ENCODE peak calls at places on chromosomes 13 and 19, in six cellular contexts. Q is H1, D is tibial artery, K is GM12864, S is breast epithelium, J is fibroblast of mammary gland. X is an unnamed sample.

GRCh38 chr19:41753159-41753558 is 2.2 kb upstream of the CEACAM6 start:
- DNase-seq in Q (peak), D (no peak), K (no peak), S (peak), J (peak), X (no peak)

GRCh38 chr19:14843169-14843568 is 5.6 kb downstream of the OR7A10 start:
- DNase-seq in Q (no peak), D (no peak), K (no peak), S (no peak), J (no peak), X (no peak)

GRCh38 chr13:43229506-43229905 is 206.1 kb downstream of the DNAJC15 start:
- DNase-seq in Q (no peak), D (no peak), K (no peak), S (no peak), J (peak), X (no peak)

GRCh38 chr19:22893855-22894270 is 61.8 kb downstream of the ZNF723 start:
- DNase-seq in Q (no peak), D (no peak), K (no peak), S (no peak), J (no peak), X (no peak)

GRCh38 chr19:14181906-14182305 is 24.1 kb downstream of the ADGRL1 start:
- DNase-seq in Q (no peak), D (no peak), K (no peak), S (no peak), J (no peak), X (no peak)

GRCh38 chr19:3645726-3646125 is 19.1 kb upstream of the CACTIN start:
- DNase-seq in Q (no peak), D (no peak), K (no peak), S (no peak), J (no peak), X (no peak)

GRCh38 chr19:21691656-21692055 is 75.7 kb downstream of the ZNF100 start:
- DNase-seq in Q (no peak), D (no peak), K (no peak), S (no peak), J (no peak), X (no peak)

GRCh38 chr13:20779405-20779804 is 5.6 kb upstream of the EEF1AKMT1 start:
- DNase-seq in Q (no peak), D (no peak), K (no peak), S (no peak), J (no peak), X (no peak)

GRCh38 chr19:47111081-47111589 is 2.4 kb downstream of the ZC3H4 start:
- DNase-seq in Q (no peak), D (no peak), K (no peak), S (no peak), J (no peak), X (no peak)

GRCh38 chr13:109146912-109147624 is 517.7 kb downstream of the MYO16 start:
- DNase-seq in Q (no peak), D (no peak), K (no peak), S (no peak), J (peak), X (no peak)

GRCh38 chr19:16124953-16125352 is 13.3 kb downstream of the RAB8A start:
- DNase-seq in Q (no peak), D (no peak), K (no peak), S (no peak), J (no peak), X (no peak)

GRCh38 chr19:19460761-19461265 is 54.5 kb downstream of the TSSK6 start:
- DNase-seq in Q (no peak), D (peak), K (no peak), S (no peak), J (peak), X (no peak)

GRCh38 chr13:29749401-29750177 is 100.8 kb downstream of the UBL3 start:
- DNase-seq in Q (no peak), D (no peak), K (no peak), S (no peak), J (peak), X (no peak)

GRCh38 chr19:33186431-33186830 is 7.7 kb upstream of the LRP3 start:
- DNase-seq in Q (no peak), D (peak), K (no peak), S (no peak), J (no peak), X (no peak)

GRCh38 chr13:109789262-109789661 is 2.9 kb upstream of the IRS2 start:
- DNase-seq in Q (no peak), D (no peak), K (no peak), S (no peak), J (no peak), X (no peak)

GRCh38 chr19:14494910-14495677 is 833 bp downstream of the GIPC1 start:
- DNase-seq in Q (no peak), D (no peak), K (no peak), S (no peak), J (no peak), X (no peak)

GRCh38 chr19:1147934-1148549 is 26.0 kb downstream of the SBNO2 start:
- DNase-seq in Q (no peak), D (no peak), K (no peak), S (no peak), J (no peak), X (no peak)

GRCh38 chr19:50490991-50491472 is 14.4 kb upstream of the GARIN5A start:
- DNase-seq in Q (no peak), D (no peak), K (no peak), S (no peak), J (no peak), X (no peak)

GRCh38 chr13:25478186-25478585 is 106.4 kb downstream of the ATP8A2 start:
- DNase-seq in Q (no peak), D (no peak), K (no peak), S (no peak), J (no peak), X (no peak)

GRCh38 chr13:33945477-33945876 is 127.5 kb downstream of the RFC3 start:
- DNase-seq in Q (no peak), D (no peak), K (no peak), S (no peak), J (no peak), X (no peak)

GRCh38 chr13:49256841-49257240 is 9.1 kb downstream of the CDADC1 start:
- DNase-seq in Q (no peak), D (no peak), K (no peak), S (no peak), J (peak), X (no peak)

GRCh38 chr13:30133976-30134375 is 173.4 kb downstream of the KATNAL1 start:
- DNase-seq in Q (no peak), D (no peak), K (no peak), S (no peak), J (no peak), X (no peak)

GRCh38 chr19:39996218-39996810 is 546 bp upstream of the ZNF546 start:
- DNase-seq in Q (no peak), D (no peak), K (peak), S (no peak), J (peak), X (no peak)

GRCh38 chr13:44232729-44233128 is 140.9 kb upstream of the SERP2 start:
- DNase-seq in Q (no peak), D (no peak), K (no peak), S (no peak), J (no peak), X (no peak)

GRCh38 chr13:96033220-96034015 is 19.8 kb downstream of the UGGT2 start:
- DNase-seq in Q (no peak), D (no peak), K (no peak), S (no peak), J (no peak), X (no peak)

GRCh38 chr13:110057052-110057451 is 249.9 kb downstream of the COL4A1 start:
- DNase-seq in Q (no peak), D (peak), K (no peak), S (no peak), J (no peak), X (no peak)

GRCh38 chr19:28019371-28019770 is 1193.6 kb downstream of the UQCRFS1 start:
- DNase-seq in Q (no peak), D (no peak), K (no peak), S (no peak), J (no peak), X (no peak)

GRCh38 chr19:16180611-16181010 is 4.6 kb upstream of the FAM32A start:
- DNase-seq in Q (no peak), D (no peak), K (no peak), S (no peak), J (peak), X (no peak)

GRCh38 chr13:53201454-53202225 is 173.0 kb downstream of the OLFM4 start:
- DNase-seq in Q (peak), D (no peak), K (no peak), S (no peak), J (no peak), X (peak)

GRCh38 chr13:53204598-53204997 is 176.0 kb downstream of the OLFM4 start:
- DNase-seq in Q (no peak), D (no peak), K (no peak), S (no peak), J (no peak), X (no peak)

GRCh38 chr13:53200498-53201453 is 172.2 kb downstream of the OLFM4 start:
- DNase-seq in Q (peak), D (no peak), K (no peak), S (peak), J (peak), X (peak)

DNA sequence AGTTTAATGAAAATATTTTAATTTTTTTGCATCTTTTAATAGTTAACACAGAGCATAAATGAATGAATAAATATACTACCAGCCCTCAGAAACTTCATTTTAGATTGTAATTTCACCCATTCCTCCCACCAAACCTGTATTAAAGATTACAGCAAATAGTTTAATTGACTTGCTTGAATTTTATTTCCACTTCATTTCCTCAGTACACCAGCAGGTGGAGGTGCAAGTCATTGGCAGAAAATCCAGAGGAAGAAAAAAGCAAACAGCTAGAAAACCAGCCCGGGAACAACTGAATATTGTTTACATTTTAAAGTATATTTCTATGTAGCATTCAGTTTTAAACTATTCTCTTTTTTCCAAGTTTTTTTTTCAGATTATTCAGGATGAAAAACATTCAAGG is 177.8 kb downstream of the OLFM4 start:
- DNase-seq in Q (no peak), D (no peak), K (no peak), S (no peak), J (peak), X (no peak)
- TF ChIP-seq CTCF in Q (no peak), D (no peak), K (peak), S (no peak), J (peak), X (peak)

DNA sequence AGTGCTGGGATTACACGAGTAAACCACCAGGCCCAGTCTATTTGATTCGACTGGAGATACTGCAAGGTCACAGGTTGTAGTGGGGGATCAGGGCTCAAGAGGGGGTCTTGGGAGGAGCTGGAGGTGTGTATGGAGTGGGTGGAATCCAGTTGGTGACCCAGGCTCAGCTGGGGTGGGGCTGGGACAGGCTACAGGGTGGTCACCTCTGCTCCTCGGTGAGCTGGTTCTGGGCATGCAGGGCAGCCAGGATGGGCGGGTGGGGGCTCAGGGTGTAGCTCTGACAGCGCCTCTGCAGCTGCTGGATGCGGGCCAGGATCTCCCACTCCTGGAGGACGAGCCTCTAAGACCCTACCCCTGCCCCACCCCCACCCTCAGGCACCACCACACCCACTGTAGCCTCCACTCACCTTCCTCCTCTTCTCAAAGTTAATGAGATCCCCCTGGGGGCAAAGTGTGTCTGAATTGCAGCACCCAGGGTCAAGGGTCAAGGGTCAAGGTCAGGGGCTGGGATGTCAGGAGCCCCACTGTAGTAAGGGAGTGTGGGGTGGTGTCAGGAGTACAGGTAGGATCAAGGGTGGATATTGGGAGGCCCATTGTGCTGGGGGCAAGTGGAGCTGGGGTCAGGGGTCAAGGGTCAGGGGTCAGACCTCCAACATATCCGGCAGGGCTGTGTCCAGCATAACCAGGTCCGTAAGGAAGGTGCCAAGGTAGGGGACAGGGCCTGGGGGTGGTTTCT is 17.1 kb downstream of the RGL3 start:
- DNase-seq in Q (no peak), D (no peak), K (no peak), S (no peak), J (no peak), X (no peak)
- TF ChIP-seq CTCF in Q (no peak), D (no peak), K (no peak), S (no peak), J (no peak), X (no peak)

GRCh38 chr13:90974249-90974954 is 373.1 kb upstream of the MIR17HG start:
- DNase-seq in Q (no peak), D (no peak), K (no peak), S (no peak), J (no peak), X (no peak)

DNA sequence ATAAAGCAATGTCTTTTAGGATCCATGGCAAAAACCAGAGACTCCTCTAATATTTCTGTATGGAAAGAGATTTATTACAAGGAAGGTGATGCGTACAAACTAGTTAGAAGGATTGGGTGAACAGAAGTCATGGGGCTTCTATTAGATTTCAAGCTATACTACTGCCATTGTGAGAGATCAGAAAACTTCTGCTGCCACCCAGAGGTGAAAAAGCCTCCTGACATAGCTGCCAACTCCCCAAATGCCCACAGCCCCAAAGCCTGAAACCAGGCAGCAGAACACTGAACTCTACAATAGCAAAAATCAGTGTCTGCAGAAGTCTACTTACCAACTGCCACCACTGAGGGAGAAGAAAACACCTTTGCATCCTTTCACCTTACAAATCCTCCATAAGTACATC is 379.0 kb upstream of the MIR17HG start:
- DNase-seq in Q (peak), D (no peak), K (no peak), S (no peak), J (peak), X (no peak)
- TF ChIP-seq CTCF in Q (peak), D (no peak), K (peak), S (no peak), J (peak), X (peak)

GRCh38 chr13:76326343-76326742 is 559.9 kb downstream of the KCTD12 start:
- DNase-seq in Q (no peak), D (no peak), K (no peak), S (no peak), J (no peak), X (no peak)
- TF ChIP-seq CTCF in Q (no peak), D (no peak), K (no peak), S (no peak), J (no peak), X (no peak)

DNA sequence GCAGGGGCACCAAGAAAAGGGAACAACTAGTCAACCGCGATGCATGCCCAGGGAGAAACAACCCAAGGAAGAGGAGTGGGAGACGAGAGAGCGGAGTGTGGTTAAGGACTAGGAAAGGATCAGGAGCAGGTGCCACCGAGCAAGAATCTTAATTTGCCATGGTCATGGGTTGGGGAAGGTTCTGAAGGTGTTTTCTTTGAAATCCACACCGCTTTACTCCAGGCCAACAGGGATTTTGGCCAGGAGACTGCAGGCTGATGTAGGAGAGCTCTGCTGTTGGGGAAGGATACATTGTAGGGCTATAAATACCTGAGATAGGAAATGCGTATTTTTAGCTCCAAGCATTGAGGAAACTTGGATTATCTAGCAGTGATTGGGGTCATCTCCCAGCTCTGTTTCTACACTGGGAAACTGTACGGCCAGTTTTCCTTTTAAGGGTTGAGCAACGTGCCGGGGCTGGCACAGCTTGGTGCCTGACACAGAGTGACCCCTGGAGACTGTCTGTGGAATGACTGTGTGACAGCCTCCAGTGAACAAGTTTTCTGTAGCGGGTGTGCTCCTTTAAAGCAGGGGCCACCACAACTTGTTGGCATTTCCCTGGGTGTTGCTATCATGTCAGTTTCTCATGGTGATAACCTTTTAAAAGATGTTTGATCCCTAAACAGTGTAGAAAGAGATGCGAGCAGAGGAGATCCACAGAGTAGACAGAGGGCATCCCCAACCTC is 34.2 kb downstream of the ZNF536 start:
- DNase-seq in Q (peak), D (no peak), K (no peak), S (no peak), J (no peak), X (no peak)
- TF ChIP-seq CTCF in Q (peak), D (no peak), K (peak), S (no peak), J (no peak), X (peak)

GRCh38 chr19:2197270-2197669 is 33.5 kb downstream of the DOT1L start:
- DNase-seq in Q (no peak), D (no peak), K (no peak), S (no peak), J (no peak), X (no peak)
- TF ChIP-seq CTCF in Q (no peak), D (no peak), K (no peak), S (no peak), J (no peak), X (no peak)

X was measured in D721Med.